ENCODE peak calls at places on chromosomes 16 and 17, in six cellular contexts. K is small intestine; Q is CD4-positive, CD25-positive, alpha-beta regulatory T cell; V is heart left ventricle; B is A673; H is Peyer's patch. U is an unnamed sample.

GRCh38 chr17:68684860-68685493 is 83.8 kb upstream of the FAM20A start:
- DNase-seq in B (no peak), H (no peak), V (no peak), Q (no peak), K (no peak), U (no peak)

GRCh38 chr17:7436556-7437368 is 1.5 kb downstream of the TMEM102 start:
- DNase-seq in Q (peak; percentile 85), V (peak; percentile 89), B (peak; percentile 92), K (peak; percentile 85), H (peak; percentile 89), U (peak; percentile 91)

GRCh38 chr16:77359065-77359502 is 75.8 kb downstream of the ADAMTS18 start:
- DNase-seq in B (no peak), Q (no peak), H (no peak), K (no peak), V (no peak), U (no peak)

GRCh38 chr16:79599256-79599836 is 1.2 kb downstream of the MAF start:
- DNase-seq in H (peak; percentile 54), B (no peak), K (peak; percentile 29), V (peak; percentile 71), Q (peak; percentile 24), U (no peak)

GRCh38 chr16:10123141-10123540 is 59.1 kb downstream of the GRIN2A start:
- DNase-seq in K (no peak), H (no peak), B (no peak), V (no peak), Q (no peak), U (no peak)

GRCh38 chr17:72751746-72752145 is 340.7 kb downstream of the SLC39A11 start:
- DNase-seq in B (no peak), H (no peak), V (no peak), K (no peak), Q (no peak), U (no peak)

GRCh38 chr17:2682304-2682938 is 29.1 kb downstream of the CLUH start:
- DNase-seq in V (no peak), K (no peak), B (no peak), H (no peak), Q (no peak), U (no peak)

GRCh38 chr16:23182675-23183485 is at the start of gene SCNN1G:
- DNase-seq in K (no peak), H (peak; percentile 49), B (peak; percentile 36), Q (no peak), V (peak; percentile 64), U (peak; percentile 55)

GRCh38 chr16:66176111-66176510 is 190.4 kb upstream of the CDH5 start:
- DNase-seq in K (no peak), B (no peak), Q (no peak), H (no peak), V (no peak), U (no peak)

GRCh38 chr16:14585287-14585686 is 44.8 kb downstream of the PARN start:
- DNase-seq in B (no peak), V (no peak), H (no peak), Q (no peak), K (no peak), U (no peak)

GRCh38 chr17:58084317-58084981 is 1.2 kb downstream of the DYNLL2 start:
- DNase-seq in H (peak; percentile 67), Q (peak; percentile 61), V (no peak), K (peak; percentile 79), B (peak; percentile 38), U (peak; percentile 54)

GRCh38 chr16:27724491-27724878 is 174.5 kb downstream of the KATNIP start:
- DNase-seq in B (no peak), H (no peak), K (peak; percentile 29), V (no peak), Q (no peak), U (no peak)

DNA sequence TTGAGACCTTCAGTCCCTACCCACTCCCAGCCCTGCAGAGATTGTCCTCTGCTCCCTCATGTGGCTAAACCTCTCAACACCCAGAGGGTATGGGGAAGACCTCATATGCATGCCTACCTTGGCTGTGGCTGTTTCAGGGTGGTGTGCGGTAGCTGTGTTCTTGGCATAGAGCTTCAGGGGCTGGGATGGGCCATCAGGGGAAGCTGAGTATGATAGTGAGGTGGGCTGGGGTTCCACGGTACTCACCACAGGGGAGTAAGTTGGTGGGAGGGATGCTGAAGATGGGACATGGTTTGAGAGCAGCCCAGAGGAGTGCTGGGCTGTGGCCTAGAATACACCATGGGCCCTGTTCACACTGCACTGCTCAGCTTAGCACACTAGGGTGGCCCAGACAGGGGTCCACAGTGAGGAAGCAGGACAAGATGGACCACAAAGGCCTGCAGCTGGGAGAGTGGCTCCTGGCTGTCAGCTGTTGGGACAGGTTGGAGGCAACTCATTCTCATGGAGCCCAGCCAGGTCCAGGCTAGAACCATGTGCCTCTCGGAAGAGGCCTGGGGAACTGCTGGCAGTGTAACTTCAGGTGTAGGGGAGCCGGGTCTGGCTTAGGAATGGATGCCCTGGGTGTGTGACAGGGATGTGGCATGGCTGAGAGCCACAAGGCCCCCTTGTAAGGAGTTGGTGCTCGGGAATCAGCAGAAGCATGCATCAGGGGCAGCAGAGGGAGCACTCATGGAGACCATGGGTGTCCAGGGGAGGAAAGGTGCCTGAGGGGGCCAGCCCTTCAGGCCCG is 3.1 kb downstream of the MFAP4 start:
- DNase-seq in V (no peak), Q (no peak), H (peak; percentile 47), B (no peak), K (no peak), U (no peak)
- H3K4me1 ChIP-seq in V (peaks cover 17% of the 10 kb centered on the region), Q (peaks cover under 1% of the 10 kb centered on the region), H (peaks cover 4% of the 10 kb centered on the region), B (peaks cover 50% of the 10 kb centered on the region), K (peaks cover 8% of the 10 kb centered on the region), U (peaks cover 27% of the 10 kb centered on the region)

GRCh38 chr17:74334393-74335039 is 8.5 kb downstream of the KIF19 start:
- DNase-seq in Q (no peak), V (no peak), B (no peak), K (no peak), H (no peak), U (no peak)
- H3K4me3 ChIP-seq in Q (no peak overlapping the region), V (no peak overlapping the region), B (no peak overlapping the region), K (no peak overlapping the region), H (no peak overlapping the region), U (no peak overlapping the region)

DNA sequence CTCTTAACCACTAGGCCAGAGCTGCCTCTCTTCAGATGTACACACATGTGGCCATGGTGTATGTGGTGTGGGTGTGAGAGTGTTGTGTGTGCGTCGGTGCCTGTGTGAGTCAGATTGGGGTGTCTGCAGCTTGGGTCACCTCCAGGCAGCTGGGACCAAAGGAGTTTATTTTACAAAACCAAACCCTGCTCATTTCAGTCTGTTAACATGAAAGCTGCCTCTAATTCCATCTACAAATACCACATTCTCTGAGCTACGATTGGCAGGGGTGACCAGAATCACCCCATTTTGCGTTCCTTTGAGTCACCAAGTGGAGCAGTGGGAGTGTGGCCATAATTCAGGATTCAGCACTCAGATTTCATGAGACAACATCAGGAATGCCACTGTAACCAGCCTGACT is 105.3 kb downstream of the IRX5 start:
- DNase-seq in Q (no peak), V (no peak), B (no peak), K (no peak), H (no peak), U (no peak)
- H3K36me3 ChIP-seq in Q (no peaks in the 10 kb centered on the region), V (no peaks in the 10 kb centered on the region), B (no peaks in the 10 kb centered on the region), K (no peaks in the 10 kb centered on the region), H (no peaks in the 10 kb centered on the region), U (no peaks in the 10 kb centered on the region)

GRCh38 chr16:3841729-3842508 is 38.6 kb downstream of the CREBBP start:
- DNase-seq in H (no peak), Q (no peak), V (no peak), B (no peak), K (no peak), U (no peak)
- H3K4me1 ChIP-seq in H (no peaks in the 10 kb centered on the region), Q (peaks cover 12% of the 10 kb centered on the region), V (peaks cover 16% of the 10 kb centered on the region), B (peaks cover 67% of the 10 kb centered on the region), K (no peaks in the 10 kb centered on the region), U (no peaks in the 10 kb centered on the region)

U was measured in mucosa of descending colon.